ENCODE peak calls at places on chromosomes 3 and 15, in four cellular contexts. L is upper lobe of left lung, N is GM23338, A is breast epithelium. J is an unnamed sample.

GRCh38 chr3:45954306-45954705 is 11.0 kb downstream of the CXCR6 start:
- DNase-seq in L (no peak), N (no peak), A (no peak), J (no peak)

GRCh38 chr3:46228259-46229222 is 13.7 kb upstream of the CCR3 start:
- DNase-seq in L (no peak), N (no peak), A (no peak), J (no peak)

GRCh38 chr3:194031867-194032635 is 103.9 kb upstream of the HES1 start:
- DNase-seq in L (no peak), N (no peak), A (no peak), J (peak; percentile 58)

GRCh38 chr15:45714501-45715488 is 80.0 kb downstream of the SQOR start:
- DNase-seq in L (peak; percentile 60), N (peak; percentile 86), A (no peak), J (peak; percentile 65)

GRCh38 chr3:174720717-174721116 is 138.4 kb upstream of the NAALADL2 start:
- DNase-seq in L (no peak), N (no peak), A (no peak), J (no peak)

GRCh38 chr3:87161486-87161885 is 65.6 kb upstream of the CHMP2B start:
- DNase-seq in L (no peak), N (no peak), A (no peak), J (no peak)

GRCh38 chr15:43943511-43943910 is 116.7 kb downstream of the WDR76 start:
- DNase-seq in L (no peak), N (no peak), A (no peak), J (no peak)

GRCh38 chr15:96362759-96363678 is 32.5 kb downstream of the NR2F2 start:
- DNase-seq in L (no peak), N (peak; percentile 83), A (no peak), J (no peak)

GRCh38 chr3:175150812-175151411 is 291.8 kb downstream of the NAALADL2 start:
- DNase-seq in L (no peak), N (no peak), A (no peak), J (peak; percentile 32)

DNA sequence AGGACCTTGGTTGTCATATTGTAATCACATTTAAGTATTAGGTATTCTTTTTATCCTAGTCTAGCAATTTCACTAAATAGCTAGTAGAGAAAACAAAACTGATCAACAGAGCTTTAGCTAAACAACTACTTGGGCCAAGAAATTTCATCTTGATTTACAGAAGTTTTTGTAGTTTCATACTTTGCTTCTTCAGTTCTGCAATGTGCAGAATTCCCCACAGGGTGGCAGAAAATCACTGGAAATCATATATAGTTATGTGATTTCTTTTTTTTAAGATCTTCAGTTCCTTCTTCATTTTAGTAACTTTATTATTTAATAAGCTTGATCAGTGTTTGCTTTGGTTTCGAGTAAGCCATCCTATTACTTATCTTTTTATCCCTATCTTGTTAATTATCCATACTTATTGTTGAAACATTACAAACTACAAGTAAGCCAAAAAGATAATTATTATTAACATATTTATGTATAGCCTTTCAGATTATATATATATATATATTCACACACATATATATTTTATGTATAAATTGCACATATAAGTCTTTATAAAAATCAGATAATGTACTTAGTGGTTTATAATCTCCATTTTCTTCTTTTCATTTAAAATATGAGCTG is 2.2 kb upstream of the BNIP2 start:
- DNase-seq in L (peak; percentile 27), N (peak; percentile 26), A (no peak), J (peak; percentile 55)
- H3K27me3 ChIP-seq in L (no peaks in the 10 kb centered on the region), N (peaks cover 12% of the 10 kb centered on the region), A (no peaks in the 10 kb centered on the region), J (no peaks in the 10 kb centered on the region)

GRCh38 chr3:185129051-185129450 is 23.8 kb downstream of the C3orf70 start:
- DNase-seq in L (no peak), N (no peak), A (no peak), J (no peak)
- H3K4me3 ChIP-seq in L (no peak overlapping the region), N (no peak overlapping the region), A (no peak overlapping the region), J (no peak overlapping the region)

GRCh38 chr3:134052370-134052769 is 22.6 kb upstream of the SLCO2A1 start:
- DNase-seq in L (peak; percentile 22), N (no peak), A (no peak), J (no peak)
- TF ChIP-seq POLR2AphosphoS5 in L (peak; percentile 70), N (no peak), A (no peak), J (no peak)

DNA sequence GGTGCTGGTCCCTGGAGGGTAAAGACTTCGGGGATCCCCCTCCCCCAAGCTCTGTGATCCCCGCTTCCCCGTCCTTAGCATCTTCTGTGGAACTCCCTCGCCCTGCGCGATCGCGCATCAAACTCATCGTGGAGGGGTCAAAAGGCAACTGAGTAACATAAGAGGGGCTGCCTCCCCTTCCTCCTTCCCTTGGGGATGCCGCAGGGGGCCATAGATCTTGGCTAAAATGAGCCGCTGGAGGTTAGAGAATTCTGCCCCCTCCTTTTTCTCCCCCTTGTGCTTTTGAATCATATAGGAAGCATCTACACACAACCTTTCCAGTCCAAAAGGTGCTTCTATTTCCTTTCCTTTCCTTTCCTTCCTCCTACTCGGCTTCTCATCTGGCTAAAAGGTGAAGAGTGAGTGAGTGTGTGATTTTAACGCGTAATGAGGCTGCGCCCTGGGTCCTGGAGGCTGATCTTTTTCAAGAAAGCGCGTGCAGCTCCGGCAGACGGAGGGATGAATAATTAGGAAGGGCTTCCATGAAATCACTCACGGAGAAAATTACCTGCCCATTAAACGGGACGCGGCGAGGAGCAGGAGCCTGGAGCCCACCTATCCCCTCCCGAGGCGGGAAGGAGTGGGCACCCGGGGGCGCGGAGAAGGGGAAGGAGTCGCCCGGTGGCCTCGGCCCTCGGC is 832 bp upstream of the ROBO2 start:
- DNase-seq in L (no peak), N (peak; percentile 52), A (no peak), J (no peak)
- H3K27me3 ChIP-seq in L (no peaks in the 10 kb centered on the region), N (peaks cover 34% of the 10 kb centered on the region), A (peaks cover 39% of the 10 kb centered on the region), J (peaks cover 64% of the 10 kb centered on the region)

DNA sequence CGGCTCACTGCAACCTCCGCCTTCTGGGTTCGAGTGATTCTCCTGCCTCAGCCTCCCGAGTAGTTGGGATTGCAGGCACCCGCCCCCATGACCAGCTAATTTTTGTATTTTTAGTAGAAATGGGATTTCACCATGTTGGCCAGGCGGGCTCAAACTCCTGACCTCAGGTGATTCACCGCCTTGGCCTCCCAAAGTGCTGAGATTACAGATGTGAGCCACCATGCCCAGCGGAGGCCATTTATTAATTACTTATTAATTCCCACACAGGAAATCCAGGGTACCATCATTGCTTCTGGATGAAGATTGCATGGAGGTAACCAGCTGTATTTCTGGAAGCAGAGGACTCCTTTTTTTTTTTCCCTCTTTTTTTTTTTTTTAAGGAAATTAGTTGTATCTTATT is 37.8 kb downstream of the MAP4 start:
- DNase-seq in L (no peak), N (no peak), A (no peak), J (no peak)
- H3K4me3 ChIP-seq in L (no peak overlapping the region), N (no peak overlapping the region), A (no peak overlapping the region), J (no peak overlapping the region)

GRCh38 chr3:172287811-172288477 is 160.3 kb downstream of the GHSR start:
- DNase-seq in L (no peak), N (no peak), A (no peak), J (no peak)
- TF ChIP-seq POLR2AphosphoS5 in L (no peak), N (no peak), A (no peak), J (no peak)

GRCh38 chr15:48371550-48371949 is 40.3 kb downstream of the DUT start:
- DNase-seq in L (no peak), N (no peak), A (no peak), J (no peak)

GRCh38 chr15:48375767-48376166 is 44.5 kb downstream of the DUT start:
- DNase-seq in L (no peak), N (no peak), A (no peak), J (no peak)

GRCh38 chr15:48373855-48374421 is 42.7 kb downstream of the DUT start:
- DNase-seq in L (peak; percentile 31), N (no peak), A (no peak), J (no peak)

GRCh38 chr15:48371961-48372360 is 40.7 kb downstream of the DUT start:
- DNase-seq in L (no peak), N (no peak), A (no peak), J (no peak)

DNA sequence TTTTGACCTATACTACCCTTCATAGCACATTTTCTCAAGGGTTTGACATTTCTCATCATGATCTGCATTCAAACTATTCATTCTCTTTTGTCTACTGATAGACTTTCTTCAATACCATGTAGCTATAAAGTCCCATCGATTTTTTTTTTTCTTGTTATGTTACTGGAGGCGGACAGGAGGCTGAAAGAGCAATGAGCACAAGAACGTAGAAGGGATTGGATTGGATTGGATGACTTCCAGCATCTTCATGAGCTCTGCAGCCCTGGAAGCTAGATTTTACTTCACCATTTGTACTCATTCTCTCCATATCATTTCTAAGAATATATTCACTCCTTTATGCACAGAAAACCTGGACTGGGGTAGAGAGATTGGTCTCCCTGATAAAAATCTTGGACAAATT is 43.2 kb downstream of the DUT start:
- DNase-seq in L (no peak), N (no peak), A (no peak), J (no peak)
- H3K27me3 ChIP-seq in L (no peaks in the 10 kb centered on the region), N (no peaks in the 10 kb centered on the region), A (no peaks in the 10 kb centered on the region), J (no peaks in the 10 kb centered on the region)

GRCh38 chr3:64815691-64816225 is 128.0 kb upstream of the ADAMTS9 start:
- DNase-seq in L (no peak), N (no peak), A (no peak), J (no peak)
- H3K4me3 ChIP-seq in L (no peak overlapping the region), N (no peak overlapping the region), A (no peak overlapping the region), J (no peak overlapping the region)